ENCODE peak calls at places on chromosomes 7 and 10, in five cellular contexts. One of them, this sample, is unnamed. For H3K4me1, the result is how much of the 10 kb centered on the place peaks cover.

GRCh38 chr7:37421820-37422219 is 26.8 kb downstream of the ELMO1 start:
- DNase-seq in A549: no peak
- DNase-seq in neural progenitor cell: no peak
- DNase-seq in effector memory CD4-positive, alpha-beta T cell: no peak
- DNase-seq in CD8-positive, alpha-beta memory T cell: no peak
- DNase-seq in this sample: no peak

GRCh38 chr7:1749864-1750466 is 79.9 kb downstream of the ELFN1 start:
- DNase-seq in A549: no peak
- DNase-seq in neural progenitor cell: no peak
- DNase-seq in effector memory CD4-positive, alpha-beta T cell: no peak
- DNase-seq in CD8-positive, alpha-beta memory T cell: no peak
- DNase-seq in this sample: no peak

GRCh38 chr7:2258661-2259365 is 16.8 kb downstream of the NUDT1 start:
- DNase-seq in A549: no peak
- DNase-seq in neural progenitor cell: no peak
- DNase-seq in effector memory CD4-positive, alpha-beta T cell: no peak
- DNase-seq in CD8-positive, alpha-beta memory T cell: no peak
- DNase-seq in this sample: no peak

GRCh38 chr10:129912161-129912917 is 51.7 kb downstream of the EBF3 start:
- DNase-seq in A549: no peak
- DNase-seq in neural progenitor cell: no peak
- DNase-seq in effector memory CD4-positive, alpha-beta T cell: no peak
- DNase-seq in CD8-positive, alpha-beta memory T cell: no peak
- DNase-seq in this sample: no peak

GRCh38 chr7:12210179-12211053 is 678 bp upstream of the TMEM106B start:
- DNase-seq in A549: no peak
- DNase-seq in neural progenitor cell: no peak
- DNase-seq in effector memory CD4-positive, alpha-beta T cell: no peak
- DNase-seq in CD8-positive, alpha-beta memory T cell: no peak
- DNase-seq in this sample: peak

GRCh38 chr10:121596668-121597503 is 1.4 kb downstream of the FGFR2 start:
- DNase-seq in A549: no peak
- DNase-seq in neural progenitor cell: peak
- DNase-seq in effector memory CD4-positive, alpha-beta T cell: no peak
- DNase-seq in CD8-positive, alpha-beta memory T cell: no peak
- DNase-seq in this sample: peak

GRCh38 chr10:117240105-117240729 is 697 bp upstream of the SLC18A2 start:
- DNase-seq in A549: no peak
- DNase-seq in neural progenitor cell: no peak
- DNase-seq in effector memory CD4-positive, alpha-beta T cell: no peak
- DNase-seq in CD8-positive, alpha-beta memory T cell: no peak
- DNase-seq in this sample: no peak

GRCh38 chr7:92695308-92696261 is 105.4 kb upstream of the FAM133B start:
- DNase-seq in A549: peak
- DNase-seq in neural progenitor cell: peak
- DNase-seq in effector memory CD4-positive, alpha-beta T cell: no peak
- DNase-seq in CD8-positive, alpha-beta memory T cell: no peak
- DNase-seq in this sample: peak

GRCh38 chr10:133176546-133176945 is 16.5 kb downstream of the KNDC1 start:
- DNase-seq in A549: no peak
- DNase-seq in neural progenitor cell: no peak
- DNase-seq in effector memory CD4-positive, alpha-beta T cell: no peak
- DNase-seq in CD8-positive, alpha-beta memory T cell: no peak
- DNase-seq in this sample: no peak

GRCh38 chr7:876077-876971 is at the start of gene GET4:
- DNase-seq in A549: peak
- DNase-seq in neural progenitor cell: peak
- DNase-seq in effector memory CD4-positive, alpha-beta T cell: peak
- DNase-seq in CD8-positive, alpha-beta memory T cell: peak
- DNase-seq in this sample: peak

GRCh38 chr10:46306550-46307184 is 19.9 kb downstream of the ANTXRL start:
- DNase-seq in A549: no peak
- DNase-seq in neural progenitor cell: no peak
- DNase-seq in effector memory CD4-positive, alpha-beta T cell: no peak
- DNase-seq in CD8-positive, alpha-beta memory T cell: no peak
- DNase-seq in this sample: no peak
- H3K4me1 ChIP-seq in A549: under half
- H3K4me1 ChIP-seq in neural progenitor cell: under half
- H3K4me1 ChIP-seq in effector memory CD4-positive, alpha-beta T cell: under half
- H3K4me1 ChIP-seq in CD8-positive, alpha-beta memory T cell: under half
- H3K4me1 ChIP-seq in this sample: under half

DNA sequence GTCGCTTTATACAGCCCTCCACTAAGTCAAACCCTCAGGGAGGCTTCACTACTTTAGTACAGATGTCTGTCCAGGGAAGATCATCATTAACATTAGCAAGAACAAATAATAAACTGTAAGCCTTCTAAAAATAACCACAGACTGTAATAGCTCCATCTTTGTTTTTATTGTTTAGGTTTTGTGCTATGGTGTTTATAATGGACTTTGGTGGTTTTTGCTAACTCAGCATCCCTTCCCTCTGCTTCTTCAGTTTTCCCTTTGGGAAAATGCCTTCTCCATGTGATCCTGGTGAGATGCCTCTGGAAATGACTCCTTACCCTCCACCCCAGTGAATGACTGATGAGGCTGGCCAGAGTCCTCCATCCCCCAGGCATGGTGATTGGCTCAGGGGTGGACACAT is 131.3 kb downstream of the ICA1 start:
- DNase-seq in A549: no peak
- DNase-seq in neural progenitor cell: no peak
- DNase-seq in effector memory CD4-positive, alpha-beta T cell: no peak
- DNase-seq in CD8-positive, alpha-beta memory T cell: no peak
- DNase-seq in this sample: no peak
- H3K4me3 ChIP-seq in A549: no peak
- H3K4me3 ChIP-seq in neural progenitor cell: no peak
- H3K4me3 ChIP-seq in effector memory CD4-positive, alpha-beta T cell: no peak
- H3K4me3 ChIP-seq in CD8-positive, alpha-beta memory T cell: no peak
- H3K4me3 ChIP-seq in this sample: no peak

GRCh38 chr10:62024026-62024701 is 122.7 kb downstream of the ARID5B start:
- DNase-seq in A549: no peak
- DNase-seq in neural progenitor cell: no peak
- DNase-seq in effector memory CD4-positive, alpha-beta T cell: no peak
- DNase-seq in CD8-positive, alpha-beta memory T cell: no peak
- DNase-seq in this sample: peak
- H3K4me1 ChIP-seq in A549: under half
- H3K4me1 ChIP-seq in neural progenitor cell: under half
- H3K4me1 ChIP-seq in effector memory CD4-positive, alpha-beta T cell: under half
- H3K4me1 ChIP-seq in CD8-positive, alpha-beta memory T cell: under half
- H3K4me1 ChIP-seq in this sample: under half

GRCh38 chr10:98365698-98366530 is 49.1 kb downstream of the PYROXD2 start:
- DNase-seq in A549: no peak
- DNase-seq in neural progenitor cell: no peak
- DNase-seq in effector memory CD4-positive, alpha-beta T cell: no peak
- DNase-seq in CD8-positive, alpha-beta memory T cell: no peak
- DNase-seq in this sample: no peak

GRCh38 chr10:98363188-98363587 is 51.8 kb downstream of the PYROXD2 start:
- DNase-seq in A549: no peak
- DNase-seq in neural progenitor cell: no peak
- DNase-seq in effector memory CD4-positive, alpha-beta T cell: no peak
- DNase-seq in CD8-positive, alpha-beta memory T cell: no peak
- DNase-seq in this sample: no peak

GRCh38 chr10:98361131-98361633 is 53.8 kb downstream of the PYROXD2 start:
- DNase-seq in A549: peak
- DNase-seq in neural progenitor cell: peak
- DNase-seq in effector memory CD4-positive, alpha-beta T cell: no peak
- DNase-seq in CD8-positive, alpha-beta memory T cell: no peak
- DNase-seq in this sample: peak

GRCh38 chr10:98364432-98365102 is 50.4 kb downstream of the PYROXD2 start:
- DNase-seq in A549: no peak
- DNase-seq in neural progenitor cell: no peak
- DNase-seq in effector memory CD4-positive, alpha-beta T cell: no peak
- DNase-seq in CD8-positive, alpha-beta memory T cell: no peak
- DNase-seq in this sample: no peak

GRCh38 chr10:98361636-98362035 is 53.3 kb downstream of the PYROXD2 start:
- DNase-seq in A549: no peak
- DNase-seq in neural progenitor cell: no peak
- DNase-seq in effector memory CD4-positive, alpha-beta T cell: no peak
- DNase-seq in CD8-positive, alpha-beta memory T cell: no peak
- DNase-seq in this sample: no peak
- H3K4me3 ChIP-seq in A549: no peak
- H3K4me3 ChIP-seq in neural progenitor cell: no peak
- H3K4me3 ChIP-seq in effector memory CD4-positive, alpha-beta T cell: no peak
- H3K4me3 ChIP-seq in CD8-positive, alpha-beta memory T cell: no peak
- H3K4me3 ChIP-seq in this sample: no peak

DNA sequence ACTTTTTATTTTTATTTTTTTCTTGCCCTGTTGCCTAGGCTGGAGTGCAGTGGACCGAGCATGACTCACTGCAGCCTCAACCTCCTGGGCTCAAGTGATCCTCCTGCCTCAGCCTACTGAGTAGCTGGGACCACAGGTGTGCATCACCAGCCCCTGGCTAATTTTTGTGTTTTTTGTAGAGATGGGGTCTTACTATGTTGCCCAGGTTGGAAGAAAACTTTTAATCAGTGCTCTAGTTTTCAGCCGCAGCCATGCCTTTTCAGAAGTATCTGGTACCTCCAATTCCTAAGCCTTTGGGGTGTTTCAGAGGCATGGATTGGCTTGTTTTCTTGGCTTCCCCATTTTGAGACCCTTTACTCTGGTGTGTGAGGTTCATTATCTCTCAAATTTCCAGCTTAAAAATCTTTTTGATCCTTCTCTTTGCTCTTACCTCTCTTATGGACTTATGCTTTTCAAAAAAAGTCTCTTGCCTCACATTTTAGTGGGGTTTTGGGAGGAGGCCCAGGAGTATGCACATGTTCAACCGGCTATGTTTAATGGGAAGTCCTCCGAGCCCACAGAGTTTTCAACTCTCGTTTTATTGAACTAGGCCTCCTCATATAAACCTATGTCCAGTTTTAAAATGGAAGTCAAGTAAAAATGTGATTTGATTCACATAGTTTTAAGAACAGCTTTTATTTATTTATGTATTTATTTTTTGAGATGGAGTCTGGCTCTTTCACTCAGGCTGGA is 75.2 kb upstream of the KDM7A start:
- DNase-seq in A549: no peak
- DNase-seq in neural progenitor cell: no peak
- DNase-seq in effector memory CD4-positive, alpha-beta T cell: no peak
- DNase-seq in CD8-positive, alpha-beta memory T cell: no peak
- DNase-seq in this sample: no peak
- H3K4me1 ChIP-seq in A549: under half
- H3K4me1 ChIP-seq in neural progenitor cell: under half
- H3K4me1 ChIP-seq in effector memory CD4-positive, alpha-beta T cell: under half
- H3K4me1 ChIP-seq in CD8-positive, alpha-beta memory T cell: under half
- H3K4me1 ChIP-seq in this sample: under half

GRCh38 chr10:86524225-86524982 is 2.8 kb upstream of the WAPL start:
- DNase-seq in A549: no peak
- DNase-seq in neural progenitor cell: no peak
- DNase-seq in effector memory CD4-positive, alpha-beta T cell: no peak
- DNase-seq in CD8-positive, alpha-beta memory T cell: no peak
- DNase-seq in this sample: no peak

GRCh38 chr10:86520871-86521619 is 547 bp downstream of the WAPL start:
- DNase-seq in A549: peak
- DNase-seq in neural progenitor cell: peak
- DNase-seq in effector memory CD4-positive, alpha-beta T cell: peak
- DNase-seq in CD8-positive, alpha-beta memory T cell: peak
- DNase-seq in this sample: peak

GRCh38 chr10:86521620-86522384 is at the start of gene WAPL:
- DNase-seq in A549: peak
- DNase-seq in neural progenitor cell: peak
- DNase-seq in effector memory CD4-positive, alpha-beta T cell: peak
- DNase-seq in CD8-positive, alpha-beta memory T cell: peak
- DNase-seq in this sample: peak

GRCh38 chr10:86522385-86522855 is 828 bp upstream of the WAPL start:
- DNase-seq in A549: no peak
- DNase-seq in neural progenitor cell: no peak
- DNase-seq in effector memory CD4-positive, alpha-beta T cell: no peak
- DNase-seq in CD8-positive, alpha-beta memory T cell: no peak
- DNase-seq in this sample: peak

GRCh38 chr10:86523348-86523747 is 1.8 kb upstream of the WAPL start:
- DNase-seq in A549: peak
- DNase-seq in neural progenitor cell: peak
- DNase-seq in effector memory CD4-positive, alpha-beta T cell: no peak
- DNase-seq in CD8-positive, alpha-beta memory T cell: no peak
- DNase-seq in this sample: peak
- H3K4me3 ChIP-seq in A549: no peak
- H3K4me3 ChIP-seq in neural progenitor cell: peak
- H3K4me3 ChIP-seq in effector memory CD4-positive, alpha-beta T cell: no peak
- H3K4me3 ChIP-seq in CD8-positive, alpha-beta memory T cell: no peak
- H3K4me3 ChIP-seq in this sample: no peak

DNA sequence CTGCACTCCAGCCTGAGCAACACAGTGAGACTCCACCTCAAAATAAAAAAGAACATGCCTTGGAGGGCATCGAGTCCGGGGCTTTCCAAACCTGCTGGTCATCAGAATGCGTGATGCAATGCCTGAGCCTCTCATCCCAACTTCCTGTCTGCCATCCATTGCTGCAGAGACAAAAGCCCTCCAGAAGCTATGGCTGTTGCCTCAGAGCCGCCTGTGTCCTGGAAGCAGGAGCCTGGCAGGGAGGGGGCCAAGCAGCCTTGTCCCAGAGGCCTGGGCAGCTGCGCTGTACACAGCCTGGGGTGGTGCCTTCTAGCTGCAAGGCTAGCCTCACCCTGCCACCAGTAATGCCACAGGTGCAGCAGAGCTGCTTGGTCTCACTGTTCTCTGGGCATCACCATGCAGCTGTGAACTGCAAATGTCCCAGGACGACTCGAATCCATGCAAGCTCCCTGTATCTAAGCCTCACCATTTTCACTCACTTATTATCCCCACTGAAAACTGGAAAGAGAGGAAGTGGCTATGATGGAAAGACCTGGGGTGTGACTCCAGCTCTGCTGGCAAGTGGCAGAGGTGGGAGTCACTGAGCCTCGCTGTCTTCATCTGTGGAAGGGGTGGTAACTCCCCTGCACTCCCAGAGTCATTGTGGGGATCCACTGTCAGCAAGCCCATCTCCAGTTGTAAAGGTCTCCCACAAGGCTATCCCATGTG is 7.0 kb downstream of the ALOX5 start:
- DNase-seq in A549: no peak
- DNase-seq in neural progenitor cell: no peak
- DNase-seq in effector memory CD4-positive, alpha-beta T cell: no peak
- DNase-seq in CD8-positive, alpha-beta memory T cell: no peak
- DNase-seq in this sample: no peak
- H3K4me1 ChIP-seq in A549: under half
- H3K4me1 ChIP-seq in neural progenitor cell: under half
- H3K4me1 ChIP-seq in effector memory CD4-positive, alpha-beta T cell: under half
- H3K4me1 ChIP-seq in CD8-positive, alpha-beta memory T cell: under half
- H3K4me1 ChIP-seq in this sample: under half

GRCh38 chr7:151123485-151124204 is 37.4 kb downstream of the AGAP3 start:
- DNase-seq in A549: peak
- DNase-seq in neural progenitor cell: peak
- DNase-seq in effector memory CD4-positive, alpha-beta T cell: peak
- DNase-seq in CD8-positive, alpha-beta memory T cell: peak
- DNase-seq in this sample: peak

GRCh38 chr7:151125835-151126481 is 39.7 kb downstream of the AGAP3 start:
- DNase-seq in A549: no peak
- DNase-seq in neural progenitor cell: peak
- DNase-seq in effector memory CD4-positive, alpha-beta T cell: no peak
- DNase-seq in CD8-positive, alpha-beta memory T cell: no peak
- DNase-seq in this sample: peak

GRCh38 chr7:151124205-151124880 is 38.1 kb downstream of the AGAP3 start:
- DNase-seq in A549: no peak
- DNase-seq in neural progenitor cell: no peak
- DNase-seq in effector memory CD4-positive, alpha-beta T cell: no peak
- DNase-seq in CD8-positive, alpha-beta memory T cell: no peak
- DNase-seq in this sample: no peak

GRCh38 chr7:151125459-151125834 is 39.2 kb downstream of the AGAP3 start:
- DNase-seq in A549: no peak
- DNase-seq in neural progenitor cell: peak
- DNase-seq in effector memory CD4-positive, alpha-beta T cell: no peak
- DNase-seq in CD8-positive, alpha-beta memory T cell: no peak
- DNase-seq in this sample: peak

GRCh38 chr7:151124899-151125399 is 38.7 kb downstream of the AGAP3 start:
- DNase-seq in A549: no peak
- DNase-seq in neural progenitor cell: no peak
- DNase-seq in effector memory CD4-positive, alpha-beta T cell: no peak
- DNase-seq in CD8-positive, alpha-beta memory T cell: no peak
- DNase-seq in this sample: no peak
- H3K4me3 ChIP-seq in A549: no peak
- H3K4me3 ChIP-seq in neural progenitor cell: peak
- H3K4me3 ChIP-seq in effector memory CD4-positive, alpha-beta T cell: no peak
- H3K4me3 ChIP-seq in CD8-positive, alpha-beta memory T cell: no peak
- H3K4me3 ChIP-seq in this sample: no peak

GRCh38 chr10:71651428-71651827 is 68.2 kb downstream of the C10orf105 start:
- DNase-seq in A549: no peak
- DNase-seq in neural progenitor cell: no peak
- DNase-seq in effector memory CD4-positive, alpha-beta T cell: no peak
- DNase-seq in CD8-positive, alpha-beta memory T cell: no peak
- DNase-seq in this sample: no peak
- H3K4me1 ChIP-seq in A549: under half
- H3K4me1 ChIP-seq in neural progenitor cell: under half
- H3K4me1 ChIP-seq in effector memory CD4-positive, alpha-beta T cell: under half
- H3K4me1 ChIP-seq in CD8-positive, alpha-beta memory T cell: under half
- H3K4me1 ChIP-seq in this sample: under half